ENCODE peak calls at places on chromosomes 13 and 19, in ten cellular contexts. N is PC-3, C is cardiac muscle cell, Y is fibroblast of lung, Z is lung, I is heart left ventricle, K is Peyer's patch, O is H9, H is prostate gland, V is tibial nerve. A is an unnamed sample. For H3K4me1, the result is how much of the 10 kb centered on the place peaks cover.

GRCh38 chr13:46659413-46660065 is 106.6 kb downstream of the LRCH1 start:
- DNase-seq in Z (no peak), K (no peak), O (no peak), I (no peak), N (no peak), V (no peak), C (no peak), H (peak), Y (no peak), A (peak)

GRCh38 chr13:27174766-27175455 is 3.3 kb upstream of the USP12 start:
- DNase-seq in C (no peak), V (no peak), I (no peak), N (no peak), Z (no peak), K (no peak), O (no peak), Y (no peak), H (no peak), A (no peak)

GRCh38 chr13:77898097-77898496 is 20.5 kb downstream of the EDNRB start:
- DNase-seq in C (no peak), Y (no peak), H (no peak), I (no peak), N (peak), Z (no peak), V (no peak), K (no peak), O (no peak), A (no peak)

GRCh38 chr13:48626077-48626449 is 27.7 kb upstream of the CYSLTR2 start:
- DNase-seq in V (no peak), I (no peak), N (no peak), O (no peak), K (no peak), C (no peak), Z (no peak), H (no peak), Y (peak), A (peak)

GRCh38 chr13:41216160-41216559 is 21.8 kb upstream of the KBTBD7 start:
- DNase-seq in Y (peak), K (no peak), V (no peak), O (no peak), Z (no peak), C (no peak), H (no peak), N (peak), I (no peak), A (no peak)

GRCh38 chr13:40613192-40613818 is 53.1 kb downstream of the FOXO1 start:
- DNase-seq in K (peak), I (peak), O (no peak), N (no peak), V (no peak), Z (no peak), C (peak), H (peak), Y (no peak), A (peak)

GRCh38 chr13:79423801-79424642 is 18.0 kb upstream of the RBM26 start:
- DNase-seq in O (no peak), N (peak), Y (peak), I (no peak), Z (no peak), C (peak), K (no peak), V (no peak), H (no peak), A (no peak)

GRCh38 chr19:34430738-34431625 is 2.8 kb downstream of the UBA2 start:
- DNase-seq in N (peak), H (no peak), O (no peak), I (no peak), C (peak), Z (no peak), V (no peak), K (no peak), Y (peak), A (no peak)

GRCh38 chr13:23632741-23633140 is 62.5 kb downstream of the TNFRSF19 start:
- DNase-seq in I (no peak), K (no peak), V (no peak), O (no peak), Z (no peak), Y (no peak), H (no peak), N (no peak), C (no peak), A (no peak)

GRCh38 chr19:2210206-2210605 is 25.9 kb downstream of the PLEKHJ1 start:
- DNase-seq in Y (no peak), N (no peak), O (no peak), V (no peak), H (no peak), C (no peak), K (no peak), Z (no peak), I (no peak), A (no peak)

GRCh38 chr13:75250526-75251183 is 231.3 kb downstream of the TBC1D4 start:
- DNase-seq in Z (no peak), Y (peak), I (peak), K (no peak), V (no peak), C (no peak), H (no peak), N (no peak), O (no peak), A (no peak)

GRCh38 chr19:39246951-39247669 is 1.5 kb downstream of the IFNL4 start:
- DNase-seq in K (peak), C (no peak), H (no peak), Y (peak), I (no peak), Z (no peak), N (no peak), V (no peak), O (peak), A (no peak)

GRCh38 chr13:33229446-33230177 is 55.9 kb downstream of the STARD13 start:
- DNase-seq in Z (no peak), N (no peak), K (no peak), I (peak), C (no peak), H (no peak), O (no peak), V (peak), Y (no peak), A (no peak)

GRCh38 chr13:33228645-33229445 is 56.7 kb downstream of the STARD13 start:
- DNase-seq in I (no peak), Y (peak), C (peak), O (no peak), N (peak), H (no peak), Z (no peak), V (no peak), K (no peak), A (no peak)

GRCh38 chr13:33230178-33230881 is 55.2 kb downstream of the STARD13 start:
- DNase-seq in V (no peak), O (no peak), C (no peak), N (peak), Y (peak), I (no peak), H (no peak), K (no peak), Z (no peak), A (no peak)

GRCh38 chr13:33231339-33231738 is 54.2 kb downstream of the STARD13 start:
- DNase-seq in K (no peak), N (peak), Y (no peak), H (no peak), O (no peak), Z (no peak), I (no peak), V (no peak), C (no peak), A (no peak)

DNA sequence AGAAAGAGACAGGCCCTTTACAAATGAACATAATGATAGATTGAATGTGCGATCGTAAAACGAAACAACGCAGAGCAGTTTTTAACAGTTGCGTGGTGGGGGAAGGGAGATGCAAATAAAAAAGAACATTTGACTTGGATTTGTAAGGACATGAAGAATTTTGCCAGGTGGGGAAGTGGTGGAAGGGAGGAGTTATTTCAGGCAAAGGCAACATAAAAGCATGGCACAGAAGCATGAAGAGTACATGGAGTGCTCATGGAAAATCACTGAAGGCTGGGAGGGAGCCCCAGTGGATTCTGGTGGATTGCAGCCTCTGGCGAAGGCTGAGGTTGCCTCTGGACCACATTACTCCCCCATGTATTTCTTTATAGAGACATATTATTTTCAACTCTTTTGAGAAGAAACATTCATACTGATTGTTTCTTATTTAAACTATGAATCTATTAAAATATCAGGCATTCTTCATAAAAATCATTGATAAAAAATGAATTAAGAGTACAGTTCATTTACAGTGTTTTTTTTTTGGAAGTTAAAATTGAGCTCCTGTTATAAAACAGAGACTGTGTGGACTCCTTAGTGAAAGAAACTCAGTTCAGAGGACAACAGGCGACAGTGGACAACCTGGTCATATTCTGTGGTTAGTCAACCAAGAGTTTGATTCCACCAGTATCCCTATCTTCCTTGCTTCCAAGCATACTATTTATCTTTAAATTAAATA is 57.5 kb downstream of the STARD13 start:
- DNase-seq in V (no peak), Z (no peak), O (no peak), K (no peak), H (peak), Y (no peak), N (no peak), I (no peak), C (no peak), A (no peak)
- H3K27ac ChIP-seq in V (peak), Z (peak), O (no peak), K (no peak), H (peak), Y (peak), N (no peak), I (no peak), C (no peak), A (peak)

DNA sequence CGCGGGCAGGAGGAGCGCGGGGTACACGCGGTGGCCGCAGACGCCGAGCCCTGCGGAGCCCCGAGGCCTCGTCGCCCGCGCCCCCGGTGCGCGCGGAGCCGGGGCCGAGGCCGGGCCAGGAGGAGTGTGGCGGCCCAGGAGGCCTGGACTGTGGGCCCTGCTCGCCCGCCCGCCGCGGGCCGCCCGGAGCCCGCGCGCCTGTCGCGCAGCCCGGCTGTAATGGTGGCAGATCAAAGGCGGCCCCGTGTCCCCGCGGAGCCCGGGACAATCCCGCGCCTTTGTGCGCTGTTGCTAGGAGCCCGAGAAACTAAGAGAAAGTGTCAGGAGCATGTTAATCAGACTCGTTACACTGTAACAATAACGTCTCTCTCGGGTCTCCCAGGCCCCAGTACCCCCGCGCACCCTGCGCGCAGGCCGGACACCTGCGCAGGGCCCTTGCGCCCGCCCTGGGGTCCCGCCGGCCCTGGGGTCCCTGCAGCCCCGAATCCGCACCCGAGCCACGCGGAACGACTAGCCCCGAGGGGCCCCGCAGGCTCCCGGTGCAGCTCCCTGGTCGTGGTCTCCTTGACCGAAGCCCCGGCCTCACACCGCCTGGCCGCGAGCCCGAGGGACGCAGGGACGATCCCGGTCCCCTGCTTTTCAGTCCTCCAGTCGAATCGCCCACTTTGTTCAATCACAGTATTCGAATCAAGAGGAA is 75.4 kb downstream of the ZIC5 start:
- DNase-seq in Y (no peak), Z (no peak), K (no peak), O (peak), H (no peak), N (no peak), C (no peak), V (no peak), I (no peak), A (no peak)
- H3K4me1 ChIP-seq in Y (under half), Z (under half), K (under half), O (under half), H (under half), N (under half), C (under half), V (under half), I (under half), A (under half)

DNA sequence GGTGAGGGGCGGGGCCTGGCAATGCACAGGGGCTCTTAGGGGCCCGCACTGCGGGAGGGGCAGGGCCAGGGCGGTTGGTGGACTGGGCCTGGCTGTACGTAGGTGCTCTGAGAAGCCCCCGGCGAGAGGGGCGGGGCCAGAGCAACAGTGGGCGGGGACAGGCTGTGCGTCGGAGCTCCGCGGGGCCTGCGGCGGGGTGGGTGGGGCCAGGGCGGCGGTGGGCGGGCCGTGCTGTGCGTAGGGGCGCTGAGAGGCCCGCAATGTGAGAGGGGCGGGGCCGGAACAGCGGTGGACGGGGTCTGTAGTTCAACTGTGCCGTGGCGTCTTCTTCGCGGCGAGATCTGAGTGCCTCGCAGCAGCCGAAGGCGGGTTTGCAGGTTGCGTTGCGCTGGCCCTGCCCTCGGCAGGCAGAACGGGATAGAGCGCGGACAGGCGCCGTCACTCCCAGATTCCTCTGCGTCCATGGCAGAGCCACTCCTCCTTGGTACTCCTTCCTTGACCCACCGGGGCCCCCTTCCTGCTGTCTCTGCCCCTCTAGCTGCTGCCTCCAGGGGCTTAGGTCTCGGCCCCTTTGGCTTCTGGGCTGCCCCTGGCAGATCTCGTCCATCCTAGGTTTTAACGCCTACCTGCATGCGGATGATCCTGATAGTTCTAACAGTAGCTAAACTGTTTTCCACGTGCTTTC is 33.2 kb downstream of the CCNE1 start:
- DNase-seq in I (peak), O (peak), C (peak), V (peak), K (peak), Z (peak), H (peak), N (peak), Y (peak), A (peak)
- TF ChIP-seq CTCF in I (no peak), O (no peak), C (no peak), V (no peak), K (no peak), Z (no peak), H (no peak), N (no peak), Y (no peak), A (no peak)

DNA sequence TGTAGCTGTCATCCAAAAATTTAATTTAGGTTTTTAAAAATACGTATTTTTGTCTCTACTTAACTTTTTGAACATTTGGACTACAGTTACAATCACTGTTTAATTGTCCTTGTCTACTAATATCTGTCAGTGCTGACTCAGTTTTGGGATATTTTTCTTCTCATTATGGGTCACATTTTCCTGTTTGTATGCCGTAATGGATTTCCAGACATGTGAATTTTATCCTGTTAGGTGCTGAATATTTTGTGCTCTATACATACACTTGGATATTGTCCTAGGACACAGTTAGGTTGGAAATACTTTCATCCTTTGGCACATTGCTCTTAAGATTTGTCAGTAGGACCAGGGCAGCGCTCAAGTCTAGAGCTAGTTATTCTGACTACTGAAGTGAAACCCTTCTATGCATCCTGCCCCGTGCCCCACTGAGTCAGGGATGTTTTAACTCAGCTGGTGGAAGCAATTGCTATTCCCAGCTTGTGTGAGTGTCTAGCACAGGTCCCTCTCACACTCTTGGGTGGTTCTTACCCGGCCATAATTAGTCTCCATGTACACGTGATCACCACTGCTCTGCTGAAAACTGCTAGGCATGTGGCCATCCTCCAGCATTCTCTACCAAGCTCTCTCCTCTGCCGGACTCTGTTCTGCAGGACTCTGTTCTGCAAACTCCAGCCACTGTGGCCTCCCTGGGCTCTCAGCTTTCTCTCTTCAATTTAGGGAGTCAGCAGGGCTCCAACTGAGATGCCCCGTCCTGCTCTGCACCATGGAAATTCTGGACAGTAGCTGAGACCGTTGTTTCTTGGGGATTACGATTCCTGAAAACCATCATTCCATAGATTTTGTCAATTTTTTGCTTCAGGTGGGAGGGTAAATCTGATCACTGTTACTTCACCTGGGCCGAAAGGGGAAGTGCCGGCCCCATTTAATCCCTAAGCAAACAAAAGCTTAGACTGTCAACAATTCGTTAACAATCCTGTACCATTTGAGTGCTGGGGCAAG is 11.1 kb downstream of the PROZ start:
- DNase-seq in C (no peak), O (no peak), H (no peak), V (no peak), Z (no peak), K (no peak), Y (no peak), N (no peak), I (peak), A (no peak)
- H3K27ac ChIP-seq in C (no peak), O (no peak), H (no peak), V (no peak), Z (no peak), K (no peak), Y (no peak), N (no peak), I (no peak), A (no peak)

GRCh38 chr19:6521718-6522646 is 8.8 kb upstream of the TNFSF9 start:
- DNase-seq in Z (no peak), Y (peak), H (no peak), C (no peak), K (peak), O (no peak), V (no peak), I (no peak), N (no peak), A (peak)
- H3K4me1 ChIP-seq in Z (under half), Y (under half), H (under half), C (under half), K (under half), O (under half), V (under half), I (under half), N (under half), A (under half)

DNA sequence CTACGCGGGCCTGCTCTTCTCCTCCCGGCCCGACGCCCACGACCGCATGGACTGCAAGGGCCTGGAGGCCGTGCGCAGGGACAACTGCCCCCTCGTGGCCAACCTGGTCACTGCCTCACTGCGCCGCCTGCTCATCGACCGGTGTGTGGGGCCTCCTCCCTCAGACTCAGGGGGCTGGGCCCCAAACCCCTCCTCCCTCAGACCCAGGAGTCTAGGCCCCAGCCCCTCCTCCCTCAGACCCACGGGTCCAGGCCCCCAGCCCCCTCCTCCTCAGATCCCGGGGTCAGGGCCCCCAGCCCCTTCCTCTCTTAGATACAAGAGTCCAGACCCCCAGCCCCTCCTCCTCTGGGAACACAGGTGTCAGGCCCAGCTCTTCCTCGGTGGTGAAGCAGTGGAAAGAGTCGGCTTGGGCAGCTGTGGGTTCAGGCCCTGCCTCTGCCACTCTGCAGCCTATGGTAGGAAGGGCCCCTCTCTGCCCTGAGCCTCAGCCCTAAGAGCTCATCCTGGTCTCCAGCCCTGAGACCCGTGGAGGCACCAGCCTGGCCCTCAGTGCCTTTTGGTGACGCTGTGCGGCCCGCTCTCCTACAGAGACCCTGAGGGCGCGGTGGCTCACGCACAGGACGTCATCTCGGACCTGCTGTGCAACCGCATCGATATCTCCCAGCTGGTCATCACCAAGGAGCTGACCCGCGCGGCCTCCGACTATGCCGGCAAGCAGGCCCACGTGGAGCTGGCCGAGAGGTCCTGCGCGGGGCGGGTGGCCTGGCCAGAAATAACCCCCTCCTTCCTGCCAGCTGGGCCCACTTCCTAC is 3.7 kb upstream of the SPIB start:
- DNase-seq in H (peak), O (peak), N (peak), K (peak), I (peak), V (peak), Y (peak), C (peak), Z (peak), A (peak)
- TF ChIP-seq CTCF in H (peak), O (peak), N (peak), K (peak), I (peak), V (peak), Y (peak), C (peak), Z (peak), A (peak)

A was measured in body of pancreas.